ENCODE peak calls at places on chromosomes 16 and 17, in six cellular contexts. X is SJSA1; F is CD8-positive, alpha-beta T cell; N is PC-9; U is mammary epithelial cell; Z is HepG2. E is an unnamed sample. For H3K4me1 and H3K9me3, the result is how much of the 10 kb centered on the place peaks cover.

GRCh38 chr17:15966183-15966878 is 21.4 kb downstream of the ADORA2B start:
- DNase-seq in X (no peak), F (no peak), N (peak), U (no peak), Z (peak), E (no peak)

GRCh38 chr16:10485698-10486382 is 94.6 kb downstream of the EMP2 start:
- DNase-seq in X (no peak), F (no peak), N (peak), U (peak), Z (no peak), E (no peak)

GRCh38 chr16:1183235-1183907 is 30.5 kb downstream of the CACNA1H start:
- DNase-seq in X (peak), F (no peak), N (no peak), U (no peak), Z (no peak), E (no peak)

GRCh38 chr17:72617557-72617956 is 474.9 kb downstream of the SLC39A11 start:
- DNase-seq in X (no peak), F (no peak), N (no peak), U (no peak), Z (no peak), E (no peak)

GRCh38 chr16:49757744-49758069 is 98.2 kb downstream of the ZNF423 start:
- DNase-seq in X (no peak), F (no peak), N (no peak), U (no peak), Z (no peak), E (no peak)

GRCh38 chr16:89936034-89936433 is 12.5 kb upstream of the DEF8 start:
- DNase-seq in X (no peak), F (no peak), N (no peak), U (no peak), Z (no peak), E (no peak)

GRCh38 chr16:81712681-81713080 is 66.4 kb upstream of the PLCG2 start:
- DNase-seq in X (no peak), F (no peak), N (no peak), U (no peak), Z (no peak), E (no peak)

GRCh38 chr17:60065136-60065535 is 13.6 kb downstream of the HEATR6 start:
- DNase-seq in X (no peak), F (no peak), N (no peak), U (peak), Z (no peak), E (no peak)

GRCh38 chr16:30113031-30113710 is at the start of gene GDPD3:
- DNase-seq in X (no peak), F (no peak), N (no peak), U (peak), Z (peak), E (peak)

GRCh38 chr16:81280393-81280792 is 34.4 kb upstream of the GAN start:
- DNase-seq in X (no peak), F (no peak), N (no peak), U (no peak), Z (no peak), E (no peak)

GRCh38 chr17:33277436-33278100 is 15.5 kb downstream of the ASIC2 start:
- DNase-seq in X (no peak), F (no peak), N (no peak), U (no peak), Z (no peak), E (peak)

GRCh38 chr17:39800540-39800939 is 62.8 kb downstream of the GRB7 start:
- DNase-seq in X (no peak), F (peak), N (no peak), U (peak), Z (no peak), E (peak)

GRCh38 chr17:78151514-78152008 is 5.4 kb downstream of the C17orf99 start:
- DNase-seq in X (no peak), F (no peak), N (peak), U (no peak), Z (peak), E (peak)

GRCh38 chr16:35296962-35297653 is 1837.7 kb downstream of the TP53TG3F start:
- DNase-seq in X (no peak), F (no peak), N (no peak), U (no peak), Z (no peak), E (no peak)

GRCh38 chr17:72719582-72720493 is 372.6 kb downstream of the SLC39A11 start:
- DNase-seq in X (peak), F (peak), N (no peak), U (no peak), Z (no peak), E (peak)

GRCh38 chr16:71406724-71407123 is 35.1 kb downstream of the TLE7 start:
- DNase-seq in X (no peak), F (no peak), N (no peak), U (no peak), Z (no peak), E (no peak)

GRCh38 chr17:62626719-62627218 is 701 bp upstream of the MRC2 start:
- DNase-seq in X (peak), F (no peak), N (no peak), U (peak), Z (peak), E (no peak)

GRCh38 chr16:74623214-74623842 is 16.4 kb upstream of the GLG1 start:
- DNase-seq in X (no peak), F (no peak), N (no peak), U (peak), Z (peak), E (peak)

GRCh38 chr17:17008998-17009397 is 33.3 kb upstream of the MPRIP start:
- DNase-seq in X (no peak), F (no peak), N (no peak), U (no peak), Z (no peak), E (no peak)

GRCh38 chr17:79039171-79039570 is 15.2 kb downstream of the C1QTNF1 start:
- DNase-seq in X (no peak), F (no peak), N (no peak), U (no peak), Z (no peak), E (no peak)

GRCh38 chr17:1972429-1973160 is 52.5 kb downstream of the RTN4RL1 start:
- DNase-seq in X (no peak), F (no peak), N (no peak), U (no peak), Z (no peak), E (no peak)

GRCh38 chr16:53094013-53094630 is 39.3 kb downstream of the CHD9 start:
- DNase-seq in X (no peak), F (no peak), N (peak), U (no peak), Z (no peak), E (peak)

GRCh38 chr16:70481929-70482536 is 27.6 kb downstream of the FCSK start:
- DNase-seq in X (peak), F (no peak), N (peak), U (peak), Z (no peak), E (no peak)

GRCh38 chr16:65698943-65699342 is 577.1 kb upstream of the CDH11 start:
- DNase-seq in X (no peak), F (no peak), N (no peak), U (no peak), Z (no peak), E (no peak)

GRCh38 chr17:15929941-15930340 is 15.0 kb upstream of the ADORA2B start:
- DNase-seq in X (no peak), F (no peak), N (no peak), U (no peak), Z (no peak), E (no peak)

GRCh38 chr16:89398924-89399323 is 91.4 kb downstream of the ANKRD11 start:
- DNase-seq in X (no peak), F (no peak), N (no peak), U (no peak), Z (no peak), E (no peak)

DNA sequence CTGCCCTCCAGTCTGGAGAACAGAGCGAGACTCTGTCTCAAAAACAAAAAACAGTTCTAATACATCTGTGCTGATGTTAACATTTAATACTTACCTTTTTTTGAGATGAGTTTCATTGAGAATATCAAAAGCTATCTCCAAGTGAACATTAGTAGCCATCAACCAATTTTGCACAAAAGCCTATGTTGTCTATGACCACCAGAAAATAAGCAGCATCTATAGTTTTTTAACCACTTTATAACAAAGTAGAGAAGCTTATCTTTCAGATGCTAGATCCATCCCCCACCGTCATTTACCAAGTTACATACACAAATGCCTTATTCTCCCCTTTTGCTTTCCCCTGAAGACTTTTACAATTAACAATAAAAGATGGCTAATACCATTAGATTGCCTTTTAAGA is 4.1 kb downstream of the SRSF1 start:
- DNase-seq in X (no peak), F (no peak), N (no peak), U (no peak), Z (no peak), E (no peak)
- H3K4me1 ChIP-seq in X (under half), F (under half), N (under half), U (under half), Z (half or more), E (under half)

DNA sequence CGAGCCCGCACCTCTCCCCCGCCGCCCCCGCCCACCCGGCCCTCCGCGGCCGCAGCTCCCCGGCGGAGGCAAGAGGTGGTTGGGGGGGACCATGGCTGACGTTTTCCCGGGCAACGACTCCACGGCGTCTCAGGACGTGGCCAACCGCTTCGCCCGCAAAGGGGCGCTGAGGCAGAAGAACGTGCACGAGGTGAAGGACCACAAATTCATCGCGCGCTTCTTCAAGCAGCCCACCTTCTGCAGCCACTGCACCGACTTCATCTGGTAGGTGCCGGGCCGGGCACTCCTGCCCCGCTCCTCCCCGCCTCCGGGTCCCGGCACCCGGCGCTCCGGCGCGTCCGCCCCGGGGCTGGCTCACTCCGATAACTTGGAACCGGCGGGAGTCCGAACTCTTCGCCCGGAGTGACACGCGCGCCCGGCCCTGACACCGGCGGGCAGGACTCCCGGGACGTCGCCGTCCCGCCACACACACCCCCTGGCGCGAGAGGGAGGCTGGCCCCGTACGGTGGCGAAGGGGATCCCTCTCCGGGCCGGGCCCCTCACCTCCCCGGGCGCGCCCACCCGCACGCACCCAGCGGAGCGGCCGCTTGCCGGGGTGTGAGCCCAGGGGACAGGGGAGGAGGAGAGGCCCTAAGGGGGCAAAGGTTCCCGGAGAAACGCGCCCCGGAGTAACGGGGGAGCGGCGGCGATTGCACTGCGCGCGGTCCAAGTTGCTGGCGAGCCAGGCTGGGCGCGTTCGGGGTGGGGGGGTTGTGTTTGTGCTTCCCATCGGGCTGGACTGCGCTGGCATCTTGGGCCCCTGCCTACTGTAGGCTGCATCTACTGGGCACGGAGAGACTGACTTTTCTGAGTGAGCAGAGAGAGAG is 581 bp downstream of the PRKCA start:
- DNase-seq in X (peak), F (peak), N (peak), U (peak), Z (peak), E (peak)
- H3K4me3 ChIP-seq in X (peak), F (peak), N (peak), U (peak), Z (peak), E (peak)

GRCh38 chr16:16038950-16039349 is 89.5 kb downstream of the ABCC1 start:
- DNase-seq in X (no peak), F (no peak), N (no peak), U (no peak), Z (no peak), E (no peak)

GRCh38 chr16:16037521-16037920 is 88.1 kb downstream of the ABCC1 start:
- DNase-seq in X (no peak), F (no peak), N (no peak), U (no peak), Z (no peak), E (no peak)

GRCh38 chr16:16033208-16033717 is 83.8 kb downstream of the ABCC1 start:
- DNase-seq in X (no peak), F (no peak), N (no peak), U (no peak), Z (no peak), E (peak)

GRCh38 chr16:16037970-16038369 is 88.6 kb downstream of the ABCC1 start:
- DNase-seq in X (no peak), F (no peak), N (no peak), U (no peak), Z (no peak), E (no peak)

GRCh38 chr16:16036359-16036792 is 87.0 kb downstream of the ABCC1 start:
- DNase-seq in X (no peak), F (no peak), N (peak), U (no peak), Z (no peak), E (no peak)
- H3K9me3 ChIP-seq in X (under half), F (under half), N (under half), U (under half), Z (under half), E (under half)

DNA sequence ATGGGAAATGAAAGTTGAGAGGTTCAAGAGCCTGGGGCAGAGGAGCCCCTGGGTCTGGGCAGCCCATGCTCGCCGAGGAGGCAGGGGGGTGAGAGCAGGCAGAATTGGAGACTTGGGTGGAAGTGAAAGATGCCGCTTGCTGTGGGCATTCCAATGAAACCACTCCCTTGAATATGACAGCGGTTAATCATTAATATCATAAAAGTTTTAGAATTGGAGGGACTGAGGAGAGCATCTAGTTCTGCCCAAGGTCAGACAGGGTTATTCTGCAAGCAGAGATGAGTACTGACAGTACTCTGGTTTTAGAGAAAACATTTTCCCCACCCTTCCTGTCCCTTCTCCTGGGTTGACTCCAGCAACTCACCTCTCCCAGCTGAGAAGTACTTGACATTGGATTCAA is 180.2 kb downstream of the MSI2 start:
- DNase-seq in X (no peak), F (no peak), N (no peak), U (no peak), Z (no peak), E (no peak)
- H3K4me1 ChIP-seq in X (under half), F (under half), N (under half), U (under half), Z (half or more), E (under half)

GRCh38 chr17:71339219-71339618 is 781.6 kb upstream of the SOX9 start:
- DNase-seq in X (no peak), F (no peak), N (no peak), U (no peak), Z (no peak), E (no peak)

GRCh38 chr17:71334041-71334781 is 786.6 kb upstream of the SOX9 start:
- DNase-seq in X (no peak), F (no peak), N (no peak), U (no peak), Z (no peak), E (no peak)

GRCh38 chr17:71337903-71338302 is 782.9 kb upstream of the SOX9 start:
- DNase-seq in X (no peak), F (no peak), N (no peak), U (peak), Z (no peak), E (no peak)

GRCh38 chr17:71335212-71335611 is 785.6 kb upstream of the SOX9 start:
- DNase-seq in X (no peak), F (no peak), N (no peak), U (no peak), Z (no peak), E (no peak)

GRCh38 chr17:71338396-71338795 is 782.4 kb upstream of the SOX9 start:
- DNase-seq in X (no peak), F (no peak), N (no peak), U (peak), Z (no peak), E (peak)
- H3K4me3 ChIP-seq in X (peak), F (no peak), N (no peak), U (peak), Z (no peak), E (no peak)

GRCh38 chr16:3212006-3212405 is 23.0 kb downstream of the ZNF200 start:
- DNase-seq in X (no peak), F (no peak), N (no peak), U (no peak), Z (no peak), E (no peak)

GRCh38 chr16:3202903-3203539 is 15.0 kb downstream of the OR1F1 start:
- DNase-seq in X (no peak), F (no peak), N (no peak), U (peak), Z (no peak), E (no peak)

GRCh38 chr16:3212567-3212966 is 22.4 kb downstream of the ZNF200 start:
- DNase-seq in X (no peak), F (no peak), N (no peak), U (no peak), Z (no peak), E (no peak)

GRCh38 chr16:3207086-3207953 is 19.3 kb downstream of the OR1F1 start:
- DNase-seq in X (no peak), F (no peak), N (no peak), U (no peak), Z (peak), E (no peak)
- H3K9me3 ChIP-seq in X (under half), F (under half), N (under half), U (under half), Z (under half), E (under half)

GRCh38 chr17:38748329-38749221 is at the start of gene PCGF2:
- DNase-seq in X (peak), F (no peak), N (peak), U (peak), Z (peak), E (peak)

GRCh38 chr17:38750044-38750311 is 1.8 kb upstream of the PCGF2 start:
- DNase-seq in X (no peak), F (no peak), N (no peak), U (no peak), Z (no peak), E (no peak)

GRCh38 chr17:38747385-38748328 is 479 bp downstream of the PCGF2 start:
- DNase-seq in X (no peak), F (no peak), N (no peak), U (peak), Z (no peak), E (no peak)

GRCh38 chr17:38750312-38751121 is 2.0 kb upstream of the PSMB3 start:
- DNase-seq in X (no peak), F (no peak), N (peak), U (peak), Z (peak), E (no peak)

GRCh38 chr17:38749222-38750043 is 1.3 kb upstream of the PCGF2 start:
- DNase-seq in X (peak), F (no peak), N (peak), U (peak), Z (peak), E (peak)
- H3K4me1 ChIP-seq in X (under half), F (half or more), N (under half), U (under half), Z (half or more), E (under half)

GRCh38 chr16:2196981-2197511 is 641 bp upstream of the CASKIN1 start:
- DNase-seq in X (no peak), F (no peak), N (no peak), U (no peak), Z (no peak), E (no peak)

GRCh38 chr16:2194852-2195315 is 1.5 kb downstream of the CASKIN1 start:
- DNase-seq in X (no peak), F (no peak), N (no peak), U (peak), Z (peak), E (peak)

GRCh38 chr16:2195316-2196161 is 866 bp downstream of the CASKIN1 start:
- DNase-seq in X (no peak), F (no peak), N (no peak), U (no peak), Z (no peak), E (no peak)

GRCh38 chr16:2197765-2198164 is 1.4 kb upstream of the CASKIN1 start:
- DNase-seq in X (no peak), F (no peak), N (no peak), U (no peak), Z (no peak), E (no peak)

DNA sequence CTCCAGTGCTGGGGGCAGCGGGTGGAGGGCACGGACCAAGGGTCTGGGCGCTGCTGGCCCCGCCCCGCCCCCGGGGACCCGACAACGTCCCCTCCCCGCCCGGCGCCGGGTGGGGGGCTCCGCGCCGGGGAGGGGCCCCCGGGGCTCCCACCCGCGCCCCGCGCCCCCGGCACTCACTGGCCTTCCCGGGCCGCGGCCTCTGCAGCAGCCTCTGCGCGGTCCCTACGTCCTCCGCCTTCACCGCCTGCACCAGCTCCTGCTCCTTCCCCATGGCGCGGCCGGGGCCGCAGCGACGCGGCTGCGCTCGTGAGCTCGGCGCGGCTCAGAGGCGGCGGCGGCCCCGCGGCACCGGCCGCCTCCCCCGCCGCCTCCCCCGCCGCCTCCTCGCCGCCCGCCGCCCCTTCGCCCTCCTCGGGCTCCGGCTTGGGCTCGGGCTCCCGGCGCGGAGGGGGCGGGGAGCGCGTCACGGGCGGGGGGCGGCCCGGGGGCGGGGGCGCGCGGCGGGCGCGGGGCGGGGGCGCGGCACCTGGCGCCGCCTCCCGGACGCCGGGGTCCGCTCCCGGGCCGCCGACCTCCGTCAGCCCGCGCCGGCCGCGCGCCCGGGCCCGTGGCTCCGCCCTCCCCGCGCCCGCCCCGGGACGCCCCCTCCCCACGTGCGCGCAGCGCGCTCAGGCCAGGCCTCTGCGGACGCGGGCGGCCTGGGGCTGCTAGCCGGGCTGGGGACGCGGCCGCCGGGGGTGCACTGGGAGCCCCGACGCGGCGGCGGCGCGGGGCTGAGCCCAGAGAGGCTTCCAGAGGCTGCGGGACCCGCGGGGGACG is at the start of gene CASKIN1:
- DNase-seq in X (no peak), F (no peak), N (no peak), U (no peak), Z (no peak), E (no peak)
- H3K4me3 ChIP-seq in X (no peak), F (peak), N (peak), U (peak), Z (peak), E (no peak)

GRCh38 chr17:3378321-3378720 is 7.8 kb downstream of the OR3A2 start:
- DNase-seq in X (no peak), F (no peak), N (no peak), U (no peak), Z (no peak), E (no peak)
- H3K9me3 ChIP-seq in X (under half), F (under half), N (under half), U (under half), Z (under half), E (under half)